ENCODE peak calls at places on chromosomes 13 and 19, in five cellular contexts. P is glutamatergic neuron, V is Peyer's patch, K is fibroblast of lung, B is brain microvascular endothelial cell. D is an unnamed sample.

GRCh38 chr13:105485061-105485460 is 1050.4 kb downstream of the EFNB2 start:
- DNase-seq in V (no peak), B (no peak), K (peak), P (no peak), D (no peak)

GRCh38 chr19:35641515-35642151 is at the start of gene ETV2:
- DNase-seq in K (peak), P (no peak), B (peak), V (no peak), D (peak)

GRCh38 chr19:38321646-38322323 is 2.1 kb downstream of the KCNK6 start:
- DNase-seq in V (no peak), P (no peak), K (peak), B (no peak), D (no peak)

GRCh38 chr13:93466502-93467036 is 240.0 kb downstream of the GPC6 start:
- DNase-seq in B (no peak), V (no peak), P (no peak), K (no peak), D (no peak)

GRCh38 chr19:54373781-54374266 is 9.1 kb upstream of the LAIR1 start:
- DNase-seq in P (no peak), V (no peak), K (no peak), B (no peak), D (no peak)

GRCh38 chr19:19788015-19788414 is 33.5 kb downstream of the ZNF506 start:
- DNase-seq in V (no peak), K (no peak), B (no peak), P (no peak), D (no peak)

GRCh38 chr19:29378126-29378525 is 147.7 kb upstream of the VSTM2B start:
- DNase-seq in K (no peak), V (peak), P (no peak), B (no peak), D (peak)

GRCh38 chr19:1992759-1993260 is 22.7 kb downstream of the BTBD2 start:
- DNase-seq in K (no peak), V (peak), B (no peak), P (no peak), D (no peak)

GRCh38 chr19:28307963-28308362 is 905.0 kb downstream of the UQCRFS1 start:
- DNase-seq in P (no peak), V (no peak), B (no peak), K (no peak), D (no peak)

GRCh38 chr13:99086869-99087129 is 108.9 kb upstream of the DOCK9 start:
- DNase-seq in B (no peak), V (peak), P (no peak), K (peak), D (peak)

GRCh38 chr19:49954092-49954825 is 6.7 kb downstream of the SIGLEC11 start:
- DNase-seq in B (no peak), P (no peak), V (no peak), K (no peak), D (no peak)

GRCh38 chr19:14113762-14114414 is 3.7 kb downstream of the PRKACA start:
- DNase-seq in B (no peak), K (no peak), P (peak), V (no peak), D (peak)

GRCh38 chr13:111013196-111013595 is 98.3 kb upstream of the ANKRD10 start:
- DNase-seq in V (no peak), B (no peak), K (no peak), P (no peak), D (no peak)

GRCh38 chr13:43333176-43333575 is 309.8 kb downstream of the DNAJC15 start:
- DNase-seq in P (no peak), K (no peak), V (no peak), B (no peak), D (no peak)

GRCh38 chr13:91722267-91722884 is 324.0 kb downstream of the GPC5 start:
- DNase-seq in B (peak), K (peak), P (no peak), V (no peak), D (no peak)

D was measured in activated CD4-positive, alpha-beta memory T cell treated with anti-CD3 and anti-CD28 coated beads, Interleukin-2, amount 10 ng/mL, durations not matched to agents 7 days and 5 days.